ENCODE peak calls at places on chromosomes 4 and X, in nine cellular contexts. One of them, this sample, is unnamed.

GRCh38 chr4:30870513-30870912 is 150.3 kb downstream of the PCDH7 start:
- DNase-seq in activated T-helper 1 cell treated with anti-CD3 and anti-CD28 coated beads, Interleukin-12 subunit alpha, Interleukin-12 subunit beta, Interleukin-2, Interleukin-4 antibody, amounts not matched to agents 30 ng/mL and 10 ng/mL and 1 ng/mL, durations not matched to agents 14 hours and 24 hours and 36 hours: no peak
- DNase-seq in fibroblast of mammary gland: no peak
- DNase-seq in NCI-H2029: no peak
- DNase-seq in RPMI7951: no peak
- DNase-seq in Karpas-422: no peak
- DNase-seq in NCI-H1436: no peak
- DNase-seq in GM06990: no peak
- DNase-seq in upper lobe of right lung: no peak
- DNase-seq in this sample: no peak

GRCh38 chr4:74830928-74831327 is 36.6 kb upstream of the BTC start:
- DNase-seq in activated T-helper 1 cell treated with anti-CD3 and anti-CD28 coated beads, Interleukin-12 subunit alpha, Interleukin-12 subunit beta, Interleukin-2, Interleukin-4 antibody, amounts not matched to agents 30 ng/mL and 10 ng/mL and 1 ng/mL, durations not matched to agents 14 hours and 24 hours and 36 hours: no peak
- DNase-seq in fibroblast of mammary gland: peak
- DNase-seq in NCI-H2029: no peak
- DNase-seq in RPMI7951: no peak
- DNase-seq in Karpas-422: peak
- DNase-seq in NCI-H1436: no peak
- DNase-seq in GM06990: no peak
- DNase-seq in upper lobe of right lung: no peak
- DNase-seq in this sample: no peak

GRCh38 chrX:100263650-100264049 is 146.4 kb downstream of the PCDH19 start:
- DNase-seq in activated T-helper 1 cell treated with anti-CD3 and anti-CD28 coated beads, Interleukin-12 subunit alpha, Interleukin-12 subunit beta, Interleukin-2, Interleukin-4 antibody, amounts not matched to agents 30 ng/mL and 10 ng/mL and 1 ng/mL, durations not matched to agents 14 hours and 24 hours and 36 hours: no peak
- DNase-seq in fibroblast of mammary gland: peak
- DNase-seq in NCI-H2029: no peak
- DNase-seq in RPMI7951: no peak
- DNase-seq in Karpas-422: no peak
- DNase-seq in NCI-H1436: no peak
- DNase-seq in GM06990: no peak
- DNase-seq in upper lobe of right lung: no peak
- DNase-seq in this sample: no peak

GRCh38 chr4:16785800-16786527 is 112.5 kb downstream of the LDB2 start:
- DNase-seq in activated T-helper 1 cell treated with anti-CD3 and anti-CD28 coated beads, Interleukin-12 subunit alpha, Interleukin-12 subunit beta, Interleukin-2, Interleukin-4 antibody, amounts not matched to agents 30 ng/mL and 10 ng/mL and 1 ng/mL, durations not matched to agents 14 hours and 24 hours and 36 hours: no peak
- DNase-seq in fibroblast of mammary gland: no peak
- DNase-seq in NCI-H2029: no peak
- DNase-seq in RPMI7951: no peak
- DNase-seq in Karpas-422: no peak
- DNase-seq in NCI-H1436: no peak
- DNase-seq in GM06990: no peak
- DNase-seq in upper lobe of right lung: no peak
- DNase-seq in this sample: no peak

GRCh38 chr4:75004755-75005668 is 72.1 kb downstream of the PARM1 start:
- DNase-seq in activated T-helper 1 cell treated with anti-CD3 and anti-CD28 coated beads, Interleukin-12 subunit alpha, Interleukin-12 subunit beta, Interleukin-2, Interleukin-4 antibody, amounts not matched to agents 30 ng/mL and 10 ng/mL and 1 ng/mL, durations not matched to agents 14 hours and 24 hours and 36 hours: no peak
- DNase-seq in fibroblast of mammary gland: no peak
- DNase-seq in NCI-H2029: peak
- DNase-seq in RPMI7951: peak
- DNase-seq in Karpas-422: peak
- DNase-seq in NCI-H1436: no peak
- DNase-seq in GM06990: peak
- DNase-seq in upper lobe of right lung: no peak
- DNase-seq in this sample: no peak

GRCh38 chrX:124015721-124016120 is 54.2 kb downstream of the STAG2 start:
- DNase-seq in activated T-helper 1 cell treated with anti-CD3 and anti-CD28 coated beads, Interleukin-12 subunit alpha, Interleukin-12 subunit beta, Interleukin-2, Interleukin-4 antibody, amounts not matched to agents 30 ng/mL and 10 ng/mL and 1 ng/mL, durations not matched to agents 14 hours and 24 hours and 36 hours: no peak
- DNase-seq in fibroblast of mammary gland: no peak
- DNase-seq in NCI-H2029: no peak
- DNase-seq in RPMI7951: no peak
- DNase-seq in Karpas-422: no peak
- DNase-seq in NCI-H1436: no peak
- DNase-seq in GM06990: no peak
- DNase-seq in upper lobe of right lung: no peak
- DNase-seq in this sample: no peak

GRCh38 chrX:122094611-122095010 is 1047.2 kb downstream of the GLUD2 start:
- DNase-seq in activated T-helper 1 cell treated with anti-CD3 and anti-CD28 coated beads, Interleukin-12 subunit alpha, Interleukin-12 subunit beta, Interleukin-2, Interleukin-4 antibody, amounts not matched to agents 30 ng/mL and 10 ng/mL and 1 ng/mL, durations not matched to agents 14 hours and 24 hours and 36 hours: no peak
- DNase-seq in fibroblast of mammary gland: peak
- DNase-seq in NCI-H2029: no peak
- DNase-seq in RPMI7951: peak
- DNase-seq in Karpas-422: no peak
- DNase-seq in NCI-H1436: no peak
- DNase-seq in GM06990: no peak
- DNase-seq in upper lobe of right lung: no peak
- DNase-seq in this sample: no peak

GRCh38 chr4:8050555-8051206 is 107.9 kb downstream of the ABLIM2 start:
- DNase-seq in activated T-helper 1 cell treated with anti-CD3 and anti-CD28 coated beads, Interleukin-12 subunit alpha, Interleukin-12 subunit beta, Interleukin-2, Interleukin-4 antibody, amounts not matched to agents 30 ng/mL and 10 ng/mL and 1 ng/mL, durations not matched to agents 14 hours and 24 hours and 36 hours: no peak
- DNase-seq in fibroblast of mammary gland: peak
- DNase-seq in NCI-H2029: peak
- DNase-seq in RPMI7951: peak
- DNase-seq in Karpas-422: no peak
- DNase-seq in NCI-H1436: peak
- DNase-seq in GM06990: no peak
- DNase-seq in upper lobe of right lung: peak
- DNase-seq in this sample: peak

GRCh38 chrX:108122748-108123147 is 31.2 kb downstream of the ATG4A start:
- DNase-seq in activated T-helper 1 cell treated with anti-CD3 and anti-CD28 coated beads, Interleukin-12 subunit alpha, Interleukin-12 subunit beta, Interleukin-2, Interleukin-4 antibody, amounts not matched to agents 30 ng/mL and 10 ng/mL and 1 ng/mL, durations not matched to agents 14 hours and 24 hours and 36 hours: no peak
- DNase-seq in fibroblast of mammary gland: peak
- DNase-seq in NCI-H2029: no peak
- DNase-seq in RPMI7951: peak
- DNase-seq in Karpas-422: no peak
- DNase-seq in NCI-H1436: no peak
- DNase-seq in GM06990: no peak
- DNase-seq in upper lobe of right lung: no peak
- DNase-seq in this sample: no peak

GRCh38 chr4:117900832-117901231 is 133.5 kb upstream of the NDST3 start:
- DNase-seq in activated T-helper 1 cell treated with anti-CD3 and anti-CD28 coated beads, Interleukin-12 subunit alpha, Interleukin-12 subunit beta, Interleukin-2, Interleukin-4 antibody, amounts not matched to agents 30 ng/mL and 10 ng/mL and 1 ng/mL, durations not matched to agents 14 hours and 24 hours and 36 hours: no peak
- DNase-seq in fibroblast of mammary gland: no peak
- DNase-seq in NCI-H2029: no peak
- DNase-seq in RPMI7951: no peak
- DNase-seq in Karpas-422: no peak
- DNase-seq in NCI-H1436: no peak
- DNase-seq in GM06990: no peak
- DNase-seq in upper lobe of right lung: no peak
- DNase-seq in this sample: no peak

GRCh38 chrX:120020305-120020704 is 57.2 kb downstream of the RHOXF2B start:
- DNase-seq in activated T-helper 1 cell treated with anti-CD3 and anti-CD28 coated beads, Interleukin-12 subunit alpha, Interleukin-12 subunit beta, Interleukin-2, Interleukin-4 antibody, amounts not matched to agents 30 ng/mL and 10 ng/mL and 1 ng/mL, durations not matched to agents 14 hours and 24 hours and 36 hours: no peak
- DNase-seq in fibroblast of mammary gland: no peak
- DNase-seq in NCI-H2029: no peak
- DNase-seq in RPMI7951: no peak
- DNase-seq in Karpas-422: no peak
- DNase-seq in NCI-H1436: no peak
- DNase-seq in GM06990: no peak
- DNase-seq in upper lobe of right lung: no peak
- DNase-seq in this sample: no peak

GRCh38 chrX:96314974-96315373 is 369.7 kb upstream of the DIAPH2 start:
- DNase-seq in activated T-helper 1 cell treated with anti-CD3 and anti-CD28 coated beads, Interleukin-12 subunit alpha, Interleukin-12 subunit beta, Interleukin-2, Interleukin-4 antibody, amounts not matched to agents 30 ng/mL and 10 ng/mL and 1 ng/mL, durations not matched to agents 14 hours and 24 hours and 36 hours: no peak
- DNase-seq in fibroblast of mammary gland: peak
- DNase-seq in NCI-H2029: no peak
- DNase-seq in RPMI7951: peak
- DNase-seq in Karpas-422: no peak
- DNase-seq in NCI-H1436: no peak
- DNase-seq in GM06990: no peak
- DNase-seq in upper lobe of right lung: no peak
- DNase-seq in this sample: no peak